ENCODE peak calls at places on chromosomes 2 and 18, in seven cellular contexts. G, U, N, R, Y, T and W are unnamed samples.

GRCh38 chr18:62564044-62564443 is 41.2 kb downstream of the ZCCHC2 start:
- DNase-seq in G (no peak), U (no peak), N (no peak), R (no peak), Y (no peak), T (no peak), W (no peak)

GRCh38 chr2:176488446-176488845 is 219.2 kb downstream of the MTX2 start:
- DNase-seq in G (no peak), U (no peak), N (no peak), R (no peak), Y (no peak), T (no peak), W (no peak)

GRCh38 chr18:55419939-55420664 is 167.9 kb downstream of the TCF4 start:
- DNase-seq in G (no peak), U (no peak), N (no peak), R (no peak), Y (no peak), T (no peak), W (peak)

GRCh38 chr2:103159018-103159417 is 397.2 kb downstream of the TMEM182 start:
- DNase-seq in G (no peak), U (no peak), N (no peak), R (no peak), Y (no peak), T (no peak), W (no peak)

GRCh38 chr2:3638456-3638810 is 19.6 kb upstream of the ALLC start:
- DNase-seq in G (no peak), U (no peak), N (no peak), R (no peak), Y (no peak), T (no peak), W (no peak)

GRCh38 chr2:216339456-216340279 is 32.6 kb downstream of the MARCHF4 start:
- DNase-seq in G (peak), U (peak), N (no peak), R (no peak), Y (no peak), T (no peak), W (peak)

GRCh38 chr18:37019157-37019571 is 190.2 kb downstream of the KIAA1328 start:
- DNase-seq in G (no peak), U (peak), N (no peak), R (peak), Y (peak), T (no peak), W (peak)

GRCh38 chr2:138382672-138383071 is 118.9 kb upstream of the SPOPL start:
- DNase-seq in G (no peak), U (no peak), N (no peak), R (no peak), Y (no peak), T (no peak), W (no peak)

GRCh38 chr2:53202063-53202462 is 565.5 kb upstream of the CHAC2 start:
- DNase-seq in G (peak), U (peak), N (no peak), R (peak), Y (no peak), T (no peak), W (peak)

GRCh38 chr18:48788378-48788777 is 162.4 kb downstream of the SMAD7 start:
- DNase-seq in G (peak), U (no peak), N (no peak), R (no peak), Y (no peak), T (no peak), W (no peak)